ENCODE peak calls at places on chromosomes 4 and X, in seven cellular contexts. D, Q, C, L, A, M and Y are unnamed samples.

GRCh38 chr4:136643416-136643815 is 888.9 kb downstream of the PCDH18 start:
- DNase-seq in D (no peak), Q (no peak), C (no peak), L (no peak), A (no peak), M (no peak), Y (no peak)

GRCh38 chr4:8516061-8516573 is 64.1 kb upstream of the GPR78 start:
- DNase-seq in D (no peak), Q (no peak), C (no peak), L (no peak), A (no peak), M (no peak), Y (no peak)

GRCh38 chrX:54292755-54293154 is 65.1 kb downstream of the WNK3 start:
- DNase-seq in D (no peak), Q (no peak), C (no peak), L (no peak), A (no peak), M (no peak), Y (no peak)

GRCh38 chr4:184583738-184584502 is 65.3 kb downstream of the CASP3 start:
- DNase-seq in D (no peak), Q (no peak), C (no peak), L (no peak), A (no peak), M (no peak), Y (no peak)

GRCh38 chr4:15677507-15677988 is 4.1 kb upstream of the FAM200B start:
- DNase-seq in D (no peak), Q (no peak), C (no peak), L (no peak), A (peak; percentile 48), M (no peak), Y (no peak)

GRCh38 chr4:145805490-145805889 is 125.5 kb downstream of the C4orf51 start:
- DNase-seq in D (peak; percentile 35), Q (no peak), C (no peak), L (no peak), A (peak; percentile 21), M (no peak), Y (peak; percentile 20)

GRCh38 chr4:137083571-137083970 is 448.7 kb downstream of the PCDH18 start:
- DNase-seq in D (no peak), Q (no peak), C (no peak), L (no peak), A (peak; percentile 61), M (no peak), Y (no peak)

GRCh38 chr4:147136308-147136707 is 190.6 kb upstream of the TTC29 start:
- DNase-seq in D (peak; percentile 37), Q (peak; percentile 25), C (no peak), L (no peak), A (peak; percentile 84), M (no peak), Y (no peak)

GRCh38 chrX:23374291-23374690 is 39.6 kb downstream of the PTCHD1 start:
- DNase-seq in D (no peak), Q (no peak), C (no peak), L (no peak), A (no peak), M (no peak), Y (no peak)

GRCh38 chrX:151780621-151781020 is 46.1 kb downstream of the CNGA2 start:
- DNase-seq in D (no peak), Q (no peak), C (no peak), L (no peak), A (no peak), M (no peak), Y (no peak)

GRCh38 chr4:187006189-187006618 is 282.5 kb upstream of the FAT1 start:
- DNase-seq in D (no peak), Q (no peak), C (no peak), L (no peak), A (peak; percentile 73), M (no peak), Y (no peak)

GRCh38 chrX:33204889-33205288 is 6.5 kb downstream of the DMD start:
- DNase-seq in D (peak; percentile 21), Q (peak; percentile 29), C (no peak), L (no peak), A (peak; percentile 59), M (no peak), Y (no peak)

GRCh38 chr4:81491943-81492342 is 20.2 kb upstream of the RASGEF1B start:
- DNase-seq in D (no peak), Q (no peak), C (no peak), L (no peak), A (no peak), M (no peak), Y (no peak)

GRCh38 chr4:81493895-81494490 is 22.3 kb upstream of the RASGEF1B start:
- DNase-seq in D (no peak), Q (no peak), C (no peak), L (no peak), A (no peak), M (no peak), Y (no peak)

GRCh38 chr4:81492596-81492995 is 20.9 kb upstream of the RASGEF1B start:
- DNase-seq in D (no peak), Q (no peak), C (no peak), L (no peak), A (no peak), M (no peak), Y (no peak)

GRCh38 chr4:81498046-81498445 is 26.3 kb upstream of the RASGEF1B start:
- DNase-seq in D (no peak), Q (no peak), C (no peak), L (no peak), A (no peak), M (no peak), Y (no peak)

GRCh38 chr4:81495308-81495707 is 23.6 kb upstream of the RASGEF1B start:
- DNase-seq in D (no peak), Q (no peak), C (no peak), L (no peak), A (no peak), M (no peak), Y (no peak)
- H3K4me1 ChIP-seq in D (no peaks in the 10 kb centered on the region), Q (no peaks in the 10 kb centered on the region), C (no peaks in the 10 kb centered on the region), L (peaks cover 2% of the 10 kb centered on the region), A (no peaks in the 10 kb centered on the region), M (no peaks in the 10 kb centered on the region), Y (peaks cover 3% of the 10 kb centered on the region)

GRCh38 chr4:39976141-39976944 is 1.4 kb downstream of the PDS5A start:
- DNase-seq in D (peak; percentile 84), Q (peak; percentile 71), C (peak; percentile 63), L (peak; percentile 80), A (peak; percentile 82), M (peak; percentile 85), Y (peak; percentile 68)

GRCh38 chr4:39976945-39977488 is 694 bp downstream of the PDS5A start:
- DNase-seq in D (no peak), Q (peak; percentile 45), C (no peak), L (peak; percentile 41), A (no peak), M (peak; percentile 52), Y (no peak)

GRCh38 chr4:39977489-39978377 is at the start of gene PDS5A:
- DNase-seq in D (peak; percentile 93), Q (peak; percentile 88), C (peak; percentile 76), L (peak; percentile 86), A (peak; percentile 84), M (peak; percentile 85), Y (peak; percentile 55)

GRCh38 chr4:39978378-39978775 is 666 bp upstream of the PDS5A start:
- DNase-seq in D (no peak), Q (no peak), C (no peak), L (no peak), A (no peak), M (no peak), Y (no peak)

GRCh38 chr4:39975488-39976089 is 2.1 kb downstream of the PDS5A start:
- DNase-seq in D (no peak), Q (no peak), C (no peak), L (no peak), A (peak; percentile 86), M (no peak), Y (no peak)
- H3K4me1 ChIP-seq in D (peaks cover 6% of the 10 kb centered on the region), Q (no peaks in the 10 kb centered on the region), C (peaks cover 25% of the 10 kb centered on the region), L (peaks cover 5% of the 10 kb centered on the region), A (peaks cover 2% of the 10 kb centered on the region), M (peaks cover 15% of the 10 kb centered on the region), Y (peaks cover 2% of the 10 kb centered on the region)

DNA sequence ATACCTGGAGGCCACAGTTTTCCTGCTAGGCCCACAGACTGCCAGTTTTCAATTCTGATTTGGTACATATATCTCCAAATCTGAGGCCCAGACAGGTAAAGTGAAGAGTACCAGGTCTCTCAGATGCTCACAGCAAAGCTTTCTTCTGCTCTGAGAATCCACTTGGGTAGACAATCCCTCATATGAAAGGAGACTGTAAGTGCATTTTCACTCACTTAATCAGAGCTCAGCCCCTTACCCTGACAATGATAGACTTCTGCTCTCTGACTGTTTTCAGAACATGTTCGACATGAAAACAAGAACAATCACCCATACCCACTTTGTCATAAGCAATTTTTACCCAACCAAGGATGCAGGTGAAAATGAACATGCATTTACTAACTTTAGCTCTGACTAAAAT is 7.1 kb downstream of the GPRIN3 start:
- DNase-seq in D (no peak), Q (no peak), C (no peak), L (no peak), A (no peak), M (no peak), Y (no peak)
- H3K4me1 ChIP-seq in D (peaks cover 11% of the 10 kb centered on the region), Q (no peaks in the 10 kb centered on the region), C (peaks cover 69% of the 10 kb centered on the region), L (peaks cover 2% of the 10 kb centered on the region), A (no peaks in the 10 kb centered on the region), M (no peaks in the 10 kb centered on the region), Y (no peaks in the 10 kb centered on the region)

GRCh38 chr4:620851-621261 is 4.5 kb upstream of the PDE6B start:
- DNase-seq in D (no peak), Q (no peak), C (no peak), L (no peak), A (no peak), M (no peak), Y (no peak)

GRCh38 chr4:622996-623913 is 2.1 kb upstream of the PDE6B start:
- DNase-seq in D (no peak), Q (no peak), C (no peak), L (no peak), A (no peak), M (no peak), Y (no peak)

GRCh38 chr4:621296-622070 is 3.9 kb upstream of the PDE6B start:
- DNase-seq in D (no peak), Q (no peak), C (no peak), L (no peak), A (no peak), M (no peak), Y (no peak)

GRCh38 chr4:623914-624626 is 1.3 kb upstream of the PDE6B start:
- DNase-seq in D (no peak), Q (no peak), C (no peak), L (no peak), A (no peak), M (no peak), Y (no peak)

DNA sequence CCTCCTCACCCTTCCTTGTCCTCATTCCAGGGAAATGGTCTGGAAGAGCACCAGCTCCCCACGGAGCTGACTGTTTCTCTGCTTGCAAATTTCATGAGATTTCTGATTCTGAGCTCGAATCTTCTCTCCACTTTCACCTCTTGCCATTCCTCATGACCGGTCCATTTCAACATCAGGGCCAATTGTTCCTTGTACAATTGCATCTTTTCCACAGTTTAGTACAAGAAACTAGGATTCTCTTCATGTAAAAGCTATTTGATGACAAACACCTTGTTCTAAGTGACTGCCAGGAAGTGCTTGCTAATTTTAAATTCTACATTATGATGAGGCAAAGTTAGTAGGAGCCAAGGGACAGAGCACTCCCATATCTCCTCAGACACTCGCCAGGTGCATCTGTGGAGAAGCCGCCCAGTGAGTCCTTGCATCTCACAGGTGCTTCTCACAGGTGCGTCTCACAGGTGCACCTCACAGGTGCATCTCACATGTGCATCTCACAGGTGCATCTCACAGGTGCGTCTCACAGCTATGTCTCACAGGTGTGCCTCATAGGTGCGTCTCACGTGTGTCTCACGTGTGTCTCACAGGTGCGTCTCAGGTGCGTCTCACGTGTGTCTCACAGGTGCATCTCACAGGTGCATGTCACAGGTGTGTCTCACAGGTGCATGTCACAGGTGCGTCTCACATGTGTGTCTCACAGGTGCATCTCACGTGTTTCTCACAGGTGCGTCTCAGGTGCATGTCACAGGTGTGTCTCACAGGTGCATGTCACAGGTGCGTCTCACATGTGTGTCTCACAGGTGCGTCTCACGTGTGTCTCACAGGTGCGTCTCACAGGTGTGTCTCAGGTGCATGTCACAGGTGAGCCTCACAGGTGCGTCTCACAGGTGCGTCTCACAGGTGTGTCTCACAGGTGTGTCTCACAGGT is 3.0 kb upstream of the PDE6B start:
- DNase-seq in D (no peak), Q (no peak), C (no peak), L (no peak), A (no peak), M (no peak), Y (no peak)
- H3K4me1 ChIP-seq in D (no peaks in the 10 kb centered on the region), Q (no peaks in the 10 kb centered on the region), C (no peaks in the 10 kb centered on the region), L (no peaks in the 10 kb centered on the region), A (no peaks in the 10 kb centered on the region), M (no peaks in the 10 kb centered on the region), Y (peaks cover 11% of the 10 kb centered on the region)